ENCODE peak calls at places on chromosomes 16 and 17, in ten cellular contexts. One of them, this sample, is unnamed.

GRCh38 chr17:67016039-67016762 is 28.2 kb upstream of the CACNG1 start:
- DNase-seq in fibroblast of the aortic adventitia: no peak
- DNase-seq in mesothelial cell of epicardium: no peak
- DNase-seq in AG08396: no peak
- DNase-seq in body of pancreas: no peak
- DNase-seq in substantia nigra: no peak
- DNase-seq in HuH-7.5: no peak
- DNase-seq in stimulated activated CD4-positive, alpha-beta T cell treated with anti-CD3 and anti-CD28 coated beads, Interleukin-12 subunit alpha, Interleukin-12 subunit beta, amount 100 ng/mL, for 48 hours: no peak
- DNase-seq in KG1: no peak
- DNase-seq in stimulated activated naive CD8-positive, alpha-beta T cell treated with anti-CD3 and anti-CD28 coated beads, Interleukin-15, Interleukin-2, amounts not matched to agents 100 U/mL and 50 U/mL, for 24 hours: no peak
- DNase-seq in this sample: no peak

GRCh38 chr16:71540-72341 is 690 bp downstream of the RHBDF1 start:
- DNase-seq in KG1: no peak
- DNase-seq in mesothelial cell of epicardium: peak
- DNase-seq in stimulated activated CD4-positive, alpha-beta T cell treated with anti-CD3 and anti-CD28 coated beads, Interleukin-12 subunit alpha, Interleukin-12 subunit beta, amount 100 ng/mL, for 48 hours: no peak
- DNase-seq in body of pancreas: peak
- DNase-seq in substantia nigra: no peak
- DNase-seq in HuH-7.5: peak
- DNase-seq in stimulated activated naive CD8-positive, alpha-beta T cell treated with anti-CD3 and anti-CD28 coated beads, Interleukin-15, Interleukin-2, amounts not matched to agents 100 U/mL and 50 U/mL, for 24 hours: no peak
- DNase-seq in AG08396: peak
- DNase-seq in fibroblast of the aortic adventitia: peak
- DNase-seq in this sample: peak

GRCh38 chr16:25109643-25110042 is 1.9 kb upstream of the LCMT1 start:
- DNase-seq in body of pancreas: peak
- DNase-seq in fibroblast of the aortic adventitia: peak
- DNase-seq in HuH-7.5: no peak
- DNase-seq in stimulated activated CD4-positive, alpha-beta T cell treated with anti-CD3 and anti-CD28 coated beads, Interleukin-12 subunit alpha, Interleukin-12 subunit beta, amount 100 ng/mL, for 48 hours: no peak
- DNase-seq in AG08396: peak
- DNase-seq in mesothelial cell of epicardium: no peak
- DNase-seq in stimulated activated naive CD8-positive, alpha-beta T cell treated with anti-CD3 and anti-CD28 coated beads, Interleukin-15, Interleukin-2, amounts not matched to agents 100 U/mL and 50 U/mL, for 24 hours: no peak
- DNase-seq in substantia nigra: no peak
- DNase-seq in KG1: no peak
- DNase-seq in this sample: peak

GRCh38 chr17:3659541-3660111 is 8.8 kb downstream of the TAX1BP3 start:
- DNase-seq in AG08396: peak
- DNase-seq in KG1: no peak
- DNase-seq in mesothelial cell of epicardium: no peak
- DNase-seq in fibroblast of the aortic adventitia: peak
- DNase-seq in substantia nigra: peak
- DNase-seq in HuH-7.5: no peak
- DNase-seq in body of pancreas: peak
- DNase-seq in stimulated activated naive CD8-positive, alpha-beta T cell treated with anti-CD3 and anti-CD28 coated beads, Interleukin-15, Interleukin-2, amounts not matched to agents 100 U/mL and 50 U/mL, for 24 hours: no peak
- DNase-seq in stimulated activated CD4-positive, alpha-beta T cell treated with anti-CD3 and anti-CD28 coated beads, Interleukin-12 subunit alpha, Interleukin-12 subunit beta, amount 100 ng/mL, for 48 hours: no peak
- DNase-seq in this sample: no peak

GRCh38 chr16:89256651-89257254 is 39.2 kb downstream of the ZNF778 start:
- DNase-seq in KG1: no peak
- DNase-seq in substantia nigra: no peak
- DNase-seq in mesothelial cell of epicardium: no peak
- DNase-seq in AG08396: peak
- DNase-seq in fibroblast of the aortic adventitia: peak
- DNase-seq in body of pancreas: peak
- DNase-seq in HuH-7.5: peak
- DNase-seq in stimulated activated CD4-positive, alpha-beta T cell treated with anti-CD3 and anti-CD28 coated beads, Interleukin-12 subunit alpha, Interleukin-12 subunit beta, amount 100 ng/mL, for 48 hours: peak
- DNase-seq in stimulated activated naive CD8-positive, alpha-beta T cell treated with anti-CD3 and anti-CD28 coated beads, Interleukin-15, Interleukin-2, amounts not matched to agents 100 U/mL and 50 U/mL, for 24 hours: peak
- DNase-seq in this sample: peak

GRCh38 chr16:1002399-1003161 is 21.0 kb downstream of the SOX8 start:
- DNase-seq in mesothelial cell of epicardium: no peak
- DNase-seq in stimulated activated naive CD8-positive, alpha-beta T cell treated with anti-CD3 and anti-CD28 coated beads, Interleukin-15, Interleukin-2, amounts not matched to agents 100 U/mL and 50 U/mL, for 24 hours: peak
- DNase-seq in fibroblast of the aortic adventitia: peak
- DNase-seq in HuH-7.5: no peak
- DNase-seq in body of pancreas: no peak
- DNase-seq in AG08396: peak
- DNase-seq in substantia nigra: no peak
- DNase-seq in stimulated activated CD4-positive, alpha-beta T cell treated with anti-CD3 and anti-CD28 coated beads, Interleukin-12 subunit alpha, Interleukin-12 subunit beta, amount 100 ng/mL, for 48 hours: peak
- DNase-seq in KG1: no peak
- DNase-seq in this sample: peak

GRCh38 chr17:5164465-5164864 is 27.2 kb downstream of the ZNF594 start:
- DNase-seq in mesothelial cell of epicardium: no peak
- DNase-seq in body of pancreas: no peak
- DNase-seq in AG08396: no peak
- DNase-seq in HuH-7.5: no peak
- DNase-seq in fibroblast of the aortic adventitia: no peak
- DNase-seq in stimulated activated naive CD8-positive, alpha-beta T cell treated with anti-CD3 and anti-CD28 coated beads, Interleukin-15, Interleukin-2, amounts not matched to agents 100 U/mL and 50 U/mL, for 24 hours: no peak
- DNase-seq in stimulated activated CD4-positive, alpha-beta T cell treated with anti-CD3 and anti-CD28 coated beads, Interleukin-12 subunit alpha, Interleukin-12 subunit beta, amount 100 ng/mL, for 48 hours: no peak
- DNase-seq in substantia nigra: no peak
- DNase-seq in KG1: no peak
- DNase-seq in this sample: no peak

GRCh38 chr16:66508261-66508913 is 41.5 kb downstream of the TK2 start:
- DNase-seq in fibroblast of the aortic adventitia: peak
- DNase-seq in HuH-7.5: no peak
- DNase-seq in mesothelial cell of epicardium: no peak
- DNase-seq in AG08396: no peak
- DNase-seq in substantia nigra: no peak
- DNase-seq in stimulated activated naive CD8-positive, alpha-beta T cell treated with anti-CD3 and anti-CD28 coated beads, Interleukin-15, Interleukin-2, amounts not matched to agents 100 U/mL and 50 U/mL, for 24 hours: no peak
- DNase-seq in stimulated activated CD4-positive, alpha-beta T cell treated with anti-CD3 and anti-CD28 coated beads, Interleukin-12 subunit alpha, Interleukin-12 subunit beta, amount 100 ng/mL, for 48 hours: no peak
- DNase-seq in body of pancreas: peak
- DNase-seq in KG1: no peak
- DNase-seq in this sample: no peak

GRCh38 chr16:78742501-78743283 is 643.2 kb downstream of the WWOX start:
- DNase-seq in mesothelial cell of epicardium: no peak
- DNase-seq in fibroblast of the aortic adventitia: no peak
- DNase-seq in KG1: peak
- DNase-seq in substantia nigra: no peak
- DNase-seq in stimulated activated naive CD8-positive, alpha-beta T cell treated with anti-CD3 and anti-CD28 coated beads, Interleukin-15, Interleukin-2, amounts not matched to agents 100 U/mL and 50 U/mL, for 24 hours: peak
- DNase-seq in AG08396: peak
- DNase-seq in stimulated activated CD4-positive, alpha-beta T cell treated with anti-CD3 and anti-CD28 coated beads, Interleukin-12 subunit alpha, Interleukin-12 subunit beta, amount 100 ng/mL, for 48 hours: peak
- DNase-seq in HuH-7.5: no peak
- DNase-seq in body of pancreas: peak
- DNase-seq in this sample: no peak

GRCh38 chr17:18105027-18105426 is 3.5 kb upstream of the MYO15A start:
- DNase-seq in stimulated activated CD4-positive, alpha-beta T cell treated with anti-CD3 and anti-CD28 coated beads, Interleukin-12 subunit alpha, Interleukin-12 subunit beta, amount 100 ng/mL, for 48 hours: no peak
- DNase-seq in stimulated activated naive CD8-positive, alpha-beta T cell treated with anti-CD3 and anti-CD28 coated beads, Interleukin-15, Interleukin-2, amounts not matched to agents 100 U/mL and 50 U/mL, for 24 hours: no peak
- DNase-seq in substantia nigra: no peak
- DNase-seq in AG08396: no peak
- DNase-seq in body of pancreas: no peak
- DNase-seq in mesothelial cell of epicardium: no peak
- DNase-seq in HuH-7.5: no peak
- DNase-seq in KG1: no peak
- DNase-seq in fibroblast of the aortic adventitia: no peak
- DNase-seq in this sample: no peak

GRCh38 chr16:12470311-12471229 is 333.1 kb downstream of the CPPED1 start:
- DNase-seq in HuH-7.5: no peak
- DNase-seq in KG1: no peak
- DNase-seq in body of pancreas: no peak
- DNase-seq in stimulated activated CD4-positive, alpha-beta T cell treated with anti-CD3 and anti-CD28 coated beads, Interleukin-12 subunit alpha, Interleukin-12 subunit beta, amount 100 ng/mL, for 48 hours: no peak
- DNase-seq in fibroblast of the aortic adventitia: no peak
- DNase-seq in substantia nigra: peak
- DNase-seq in AG08396: peak
- DNase-seq in stimulated activated naive CD8-positive, alpha-beta T cell treated with anti-CD3 and anti-CD28 coated beads, Interleukin-15, Interleukin-2, amounts not matched to agents 100 U/mL and 50 U/mL, for 24 hours: no peak
- DNase-seq in mesothelial cell of epicardium: no peak
- DNase-seq in this sample: no peak

GRCh38 chr16:66944054-66944441 is 8.7 kb downstream of the CES2 start:
- DNase-seq in stimulated activated naive CD8-positive, alpha-beta T cell treated with anti-CD3 and anti-CD28 coated beads, Interleukin-15, Interleukin-2, amounts not matched to agents 100 U/mL and 50 U/mL, for 24 hours: no peak
- DNase-seq in KG1: no peak
- DNase-seq in HuH-7.5: no peak
- DNase-seq in AG08396: no peak
- DNase-seq in stimulated activated CD4-positive, alpha-beta T cell treated with anti-CD3 and anti-CD28 coated beads, Interleukin-12 subunit alpha, Interleukin-12 subunit beta, amount 100 ng/mL, for 48 hours: no peak
- DNase-seq in fibroblast of the aortic adventitia: no peak
- DNase-seq in body of pancreas: no peak
- DNase-seq in substantia nigra: no peak
- DNase-seq in mesothelial cell of epicardium: no peak
- DNase-seq in this sample: no peak

GRCh38 chr17:45342306-45342705 is 25.5 kb upstream of the MAP3K14 start:
- DNase-seq in mesothelial cell of epicardium: no peak
- DNase-seq in fibroblast of the aortic adventitia: no peak
- DNase-seq in stimulated activated CD4-positive, alpha-beta T cell treated with anti-CD3 and anti-CD28 coated beads, Interleukin-12 subunit alpha, Interleukin-12 subunit beta, amount 100 ng/mL, for 48 hours: no peak
- DNase-seq in KG1: no peak
- DNase-seq in HuH-7.5: no peak
- DNase-seq in substantia nigra: no peak
- DNase-seq in body of pancreas: no peak
- DNase-seq in stimulated activated naive CD8-positive, alpha-beta T cell treated with anti-CD3 and anti-CD28 coated beads, Interleukin-15, Interleukin-2, amounts not matched to agents 100 U/mL and 50 U/mL, for 24 hours: no peak
- DNase-seq in AG08396: no peak
- DNase-seq in this sample: no peak

This sample was measured in RKO.